ENCODE peak calls at places on chromosomes 2 and 18, in seven cellular contexts. One of them, this sample, is unnamed.
A peak's percentile ranks its signal among the peaks of the same experiment; 100 is the strongest.

GRCh38 chr2:1553671-1554295 is 140.5 kb downstream of the TPO start:
- DNase-seq in KBM-7: no peak
- DNase-seq in AG20443: peak; percentile 73
- DNase-seq in D341Med: no peak
- DNase-seq in heart left ventricle: no peak
- DNase-seq in stimulated activated CD8-positive, alpha-beta memory T cell treated with anti-CD3 and anti-CD28 coated beads, Interleukin-15, amount 100 ng/mL, for 48 hours: no peak
- DNase-seq in WTC11: no peak
- DNase-seq in this sample: no peak

GRCh38 chr2:216934623-216935022 is 74.8 kb upstream of the TNP1 start:
- DNase-seq in KBM-7: no peak
- DNase-seq in AG20443: no peak
- DNase-seq in D341Med: no peak
- DNase-seq in heart left ventricle: no peak
- DNase-seq in stimulated activated CD8-positive, alpha-beta memory T cell treated with anti-CD3 and anti-CD28 coated beads, Interleukin-15, amount 100 ng/mL, for 48 hours: no peak
- DNase-seq in WTC11: no peak
- DNase-seq in this sample: no peak

GRCh38 chr2:226799976-226800940 is 638 bp upstream of the IRS1 start:
- DNase-seq in KBM-7: no peak
- DNase-seq in AG20443: no peak
- DNase-seq in D341Med: no peak
- DNase-seq in heart left ventricle: no peak
- DNase-seq in stimulated activated CD8-positive, alpha-beta memory T cell treated with anti-CD3 and anti-CD28 coated beads, Interleukin-15, amount 100 ng/mL, for 48 hours: no peak
- DNase-seq in WTC11: no peak
- DNase-seq in this sample: no peak

GRCh38 chr2:205464681-205465080 is 217.6 kb upstream of the NRP2 start:
- DNase-seq in KBM-7: no peak
- DNase-seq in AG20443: no peak
- DNase-seq in D341Med: peak; percentile 41
- DNase-seq in heart left ventricle: no peak
- DNase-seq in stimulated activated CD8-positive, alpha-beta memory T cell treated with anti-CD3 and anti-CD28 coated beads, Interleukin-15, amount 100 ng/mL, for 48 hours: no peak
- DNase-seq in WTC11: no peak
- DNase-seq in this sample: no peak

GRCh38 chr2:162574615-162575452 is 230.9 kb downstream of the GCA start:
- DNase-seq in KBM-7: no peak
- DNase-seq in AG20443: no peak
- DNase-seq in D341Med: no peak
- DNase-seq in heart left ventricle: no peak
- DNase-seq in stimulated activated CD8-positive, alpha-beta memory T cell treated with anti-CD3 and anti-CD28 coated beads, Interleukin-15, amount 100 ng/mL, for 48 hours: no peak
- DNase-seq in WTC11: no peak
- DNase-seq in this sample: no peak

GRCh38 chr2:40281021-40281940 is 170.6 kb downstream of the SLC8A1 start:
- DNase-seq in KBM-7: no peak
- DNase-seq in AG20443: peak; percentile 55
- DNase-seq in D341Med: no peak
- DNase-seq in heart left ventricle: peak; percentile 62
- DNase-seq in stimulated activated CD8-positive, alpha-beta memory T cell treated with anti-CD3 and anti-CD28 coated beads, Interleukin-15, amount 100 ng/mL, for 48 hours: no peak
- DNase-seq in WTC11: no peak
- DNase-seq in this sample: no peak

GRCh38 chr2:223500690-223501089 is 101.5 kb downstream of the SCG2 start:
- DNase-seq in KBM-7: no peak
- DNase-seq in AG20443: no peak
- DNase-seq in D341Med: no peak
- DNase-seq in heart left ventricle: no peak
- DNase-seq in stimulated activated CD8-positive, alpha-beta memory T cell treated with anti-CD3 and anti-CD28 coated beads, Interleukin-15, amount 100 ng/mL, for 48 hours: no peak
- DNase-seq in WTC11: no peak
- DNase-seq in this sample: no peak

GRCh38 chr2:72619622-72620021 is 206.2 kb downstream of the EXOC6B start:
- DNase-seq in KBM-7: no peak
- DNase-seq in AG20443: no peak
- DNase-seq in D341Med: no peak
- DNase-seq in heart left ventricle: no peak
- DNase-seq in stimulated activated CD8-positive, alpha-beta memory T cell treated with anti-CD3 and anti-CD28 coated beads, Interleukin-15, amount 100 ng/mL, for 48 hours: no peak
- DNase-seq in WTC11: no peak
- DNase-seq in this sample: no peak

GRCh38 chr2:159561242-159561641 is 55.1 kb downstream of the BAZ2B start:
- DNase-seq in KBM-7: no peak
- DNase-seq in AG20443: no peak
- DNase-seq in D341Med: no peak
- DNase-seq in heart left ventricle: no peak
- DNase-seq in stimulated activated CD8-positive, alpha-beta memory T cell treated with anti-CD3 and anti-CD28 coated beads, Interleukin-15, amount 100 ng/mL, for 48 hours: no peak
- DNase-seq in WTC11: no peak
- DNase-seq in this sample: no peak

GRCh38 chr2:216621292-216621691 is 11.9 kb upstream of the IGFBP2 start:
- DNase-seq in KBM-7: no peak
- DNase-seq in AG20443: no peak
- DNase-seq in D341Med: no peak
- DNase-seq in heart left ventricle: no peak
- DNase-seq in stimulated activated CD8-positive, alpha-beta memory T cell treated with anti-CD3 and anti-CD28 coated beads, Interleukin-15, amount 100 ng/mL, for 48 hours: no peak
- DNase-seq in WTC11: no peak
- DNase-seq in this sample: no peak

GRCh38 chr2:173741715-173742114 is 223.5 kb downstream of the SP3 start:
- DNase-seq in KBM-7: no peak
- DNase-seq in AG20443: no peak
- DNase-seq in D341Med: no peak
- DNase-seq in heart left ventricle: no peak
- DNase-seq in stimulated activated CD8-positive, alpha-beta memory T cell treated with anti-CD3 and anti-CD28 coated beads, Interleukin-15, amount 100 ng/mL, for 48 hours: no peak
- DNase-seq in WTC11: no peak
- DNase-seq in this sample: no peak

GRCh38 chr2:26757873-26758789 is 6.0 kb upstream of the SLC35F6 start:
- DNase-seq in KBM-7: peak; percentile 61
- DNase-seq in AG20443: peak; percentile 59
- DNase-seq in D341Med: no peak
- DNase-seq in heart left ventricle: peak; percentile 49
- DNase-seq in stimulated activated CD8-positive, alpha-beta memory T cell treated with anti-CD3 and anti-CD28 coated beads, Interleukin-15, amount 100 ng/mL, for 48 hours: no peak
- DNase-seq in WTC11: peak; percentile 36
- DNase-seq in this sample: peak; percentile 95

GRCh38 chr2:111896007-111896406 is 2.4 kb upstream of the MERTK start:
- DNase-seq in KBM-7: no peak
- DNase-seq in AG20443: peak; percentile 2
- DNase-seq in D341Med: no peak
- DNase-seq in heart left ventricle: no peak
- DNase-seq in stimulated activated CD8-positive, alpha-beta memory T cell treated with anti-CD3 and anti-CD28 coated beads, Interleukin-15, amount 100 ng/mL, for 48 hours: no peak
- DNase-seq in WTC11: no peak
- DNase-seq in this sample: no peak

GRCh38 chr2:80302001-80302464 is 2.5 kb downstream of the LRRTM1 start:
- DNase-seq in KBM-7: no peak
- DNase-seq in AG20443: no peak
- DNase-seq in D341Med: no peak
- DNase-seq in heart left ventricle: no peak
- DNase-seq in stimulated activated CD8-positive, alpha-beta memory T cell treated with anti-CD3 and anti-CD28 coated beads, Interleukin-15, amount 100 ng/mL, for 48 hours: no peak
- DNase-seq in WTC11: no peak
- DNase-seq in this sample: no peak

GRCh38 chr2:219908538-219908937 is 281.1 kb downstream of the SLC4A3 start:
- DNase-seq in KBM-7: no peak
- DNase-seq in AG20443: no peak
- DNase-seq in D341Med: no peak
- DNase-seq in heart left ventricle: no peak
- DNase-seq in stimulated activated CD8-positive, alpha-beta memory T cell treated with anti-CD3 and anti-CD28 coated beads, Interleukin-15, amount 100 ng/mL, for 48 hours: no peak
- DNase-seq in WTC11: no peak
- DNase-seq in this sample: no peak

GRCh38 chr2:1748741-1749488 is 4.6 kb upstream of the PXDN start:
- DNase-seq in KBM-7: no peak
- DNase-seq in AG20443: no peak
- DNase-seq in D341Med: no peak
- DNase-seq in heart left ventricle: no peak
- DNase-seq in stimulated activated CD8-positive, alpha-beta memory T cell treated with anti-CD3 and anti-CD28 coated beads, Interleukin-15, amount 100 ng/mL, for 48 hours: no peak
- DNase-seq in WTC11: no peak
- DNase-seq in this sample: no peak

GRCh38 chr2:226308981-226309380 is 490.6 kb downstream of the IRS1 start:
- DNase-seq in KBM-7: no peak
- DNase-seq in AG20443: peak; percentile 77
- DNase-seq in D341Med: no peak
- DNase-seq in heart left ventricle: peak; percentile 19
- DNase-seq in stimulated activated CD8-positive, alpha-beta memory T cell treated with anti-CD3 and anti-CD28 coated beads, Interleukin-15, amount 100 ng/mL, for 48 hours: no peak
- DNase-seq in WTC11: no peak
- DNase-seq in this sample: no peak

GRCh38 chr2:189267925-189268579 is 88.5 kb upstream of the COL5A2 start:
- DNase-seq in KBM-7: no peak
- DNase-seq in AG20443: peak; percentile 56
- DNase-seq in D341Med: no peak
- DNase-seq in heart left ventricle: no peak
- DNase-seq in stimulated activated CD8-positive, alpha-beta memory T cell treated with anti-CD3 and anti-CD28 coated beads, Interleukin-15, amount 100 ng/mL, for 48 hours: no peak
- DNase-seq in WTC11: no peak
- DNase-seq in this sample: no peak

GRCh38 chr2:210172219-210172575 is 988 bp upstream of the KANSL1L start:
- DNase-seq in KBM-7: no peak
- DNase-seq in AG20443: no peak
- DNase-seq in D341Med: peak; percentile 9
- DNase-seq in heart left ventricle: no peak
- DNase-seq in stimulated activated CD8-positive, alpha-beta memory T cell treated with anti-CD3 and anti-CD28 coated beads, Interleukin-15, amount 100 ng/mL, for 48 hours: no peak
- DNase-seq in WTC11: no peak
- DNase-seq in this sample: no peak

GRCh38 chr2:222038086-222038802 is 260.6 kb downstream of the PAX3 start:
- DNase-seq in KBM-7: peak; percentile 10
- DNase-seq in AG20443: no peak
- DNase-seq in D341Med: no peak
- DNase-seq in heart left ventricle: no peak
- DNase-seq in stimulated activated CD8-positive, alpha-beta memory T cell treated with anti-CD3 and anti-CD28 coated beads, Interleukin-15, amount 100 ng/mL, for 48 hours: no peak
- DNase-seq in WTC11: no peak
- DNase-seq in this sample: no peak

GRCh38 chr2:237885171-237885930 is 25.9 kb downstream of the RAMP1 start:
- DNase-seq in KBM-7: no peak
- DNase-seq in AG20443: no peak
- DNase-seq in D341Med: peak; percentile 10
- DNase-seq in heart left ventricle: no peak
- DNase-seq in stimulated activated CD8-positive, alpha-beta memory T cell treated with anti-CD3 and anti-CD28 coated beads, Interleukin-15, amount 100 ng/mL, for 48 hours: no peak
- DNase-seq in WTC11: no peak
- DNase-seq in this sample: no peak

GRCh38 chr2:10414000-10414451 is 34.1 kb downstream of the ODC1 start:
- DNase-seq in KBM-7: no peak
- DNase-seq in AG20443: peak; percentile 54
- DNase-seq in D341Med: no peak
- DNase-seq in heart left ventricle: no peak
- DNase-seq in stimulated activated CD8-positive, alpha-beta memory T cell treated with anti-CD3 and anti-CD28 coated beads, Interleukin-15, amount 100 ng/mL, for 48 hours: no peak
- DNase-seq in WTC11: no peak
- DNase-seq in this sample: no peak

GRCh38 chr18:75253784-75254183 is 43.2 kb downstream of the TSHZ1 start:
- DNase-seq in KBM-7: no peak
- DNase-seq in AG20443: peak; percentile 48
- DNase-seq in D341Med: no peak
- DNase-seq in heart left ventricle: no peak
- DNase-seq in stimulated activated CD8-positive, alpha-beta memory T cell treated with anti-CD3 and anti-CD28 coated beads, Interleukin-15, amount 100 ng/mL, for 48 hours: no peak
- DNase-seq in WTC11: no peak
- DNase-seq in this sample: no peak

GRCh38 chr2:189221811-189222210 is 42.2 kb upstream of the COL5A2 start:
- DNase-seq in KBM-7: no peak
- DNase-seq in AG20443: peak; percentile 23
- DNase-seq in D341Med: no peak
- DNase-seq in heart left ventricle: no peak
- DNase-seq in stimulated activated CD8-positive, alpha-beta memory T cell treated with anti-CD3 and anti-CD28 coated beads, Interleukin-15, amount 100 ng/mL, for 48 hours: no peak
- DNase-seq in WTC11: no peak
- DNase-seq in this sample: no peak

GRCh38 chr2:59932341-59932740 is 621.1 kb downstream of the BCL11A start:
- DNase-seq in KBM-7: no peak
- DNase-seq in AG20443: no peak
- DNase-seq in D341Med: no peak
- DNase-seq in heart left ventricle: no peak
- DNase-seq in stimulated activated CD8-positive, alpha-beta memory T cell treated with anti-CD3 and anti-CD28 coated beads, Interleukin-15, amount 100 ng/mL, for 48 hours: no peak
- DNase-seq in WTC11: peak; percentile 44
- DNase-seq in this sample: peak; percentile 17

This sample was measured in iPS DF 19.7.